ENCODE peak calls at places on chromosomes 6 and 20, in six cellular contexts. D is neural progenitor cell, J is pancreas, Z is brain microvascular endothelial cell, Q is GM12878, E is choroid plexus epithelial cell. I is an unnamed sample.

GRCh38 chr20:10498196-10498595 is 63.1 kb downstream of the SLX4IP start:
- DNase-seq in D (no peak), J (no peak), Z (no peak), Q (no peak), E (no peak), I (no peak)

GRCh38 chr20:18443841-18444240 is 23.0 kb downstream of the DZANK1 start:
- DNase-seq in D (no peak), J (no peak), Z (no peak), Q (no peak), E (peak; percentile 14), I (peak; percentile 8)

GRCh38 chr6:107965746-107966145 is 7.7 kb upstream of the SEC63 start:
- DNase-seq in D (no peak), J (no peak), Z (no peak), Q (no peak), E (peak; percentile 4), I (peak; percentile 6)

GRCh38 chr6:112321882-112322508 is 25.1 kb upstream of the RFPL4B start:
- DNase-seq in D (no peak), J (no peak), Z (no peak), Q (no peak), E (peak; percentile 58), I (peak; percentile 24)

GRCh38 chr20:18272451-18272850 is 15.9 kb upstream of the ZNF133 start:
- DNase-seq in D (no peak), J (no peak), Z (peak; percentile 29), Q (no peak), E (peak; percentile 46), I (peak; percentile 31)

GRCh38 chr20:32575227-32575581 is 9.9 kb downstream of the NOL4L start:
- DNase-seq in D (no peak), J (no peak), Z (no peak), Q (no peak), E (no peak), I (no peak)

GRCh38 chr6:51045548-51045947 is 226.9 kb downstream of the TFAP2B start:
- DNase-seq in D (no peak), J (no peak), Z (no peak), Q (no peak), E (no peak), I (no peak)

GRCh38 chr6:24183584-24183983 is 57.6 kb downstream of the NRSN1 start:
- DNase-seq in D (no peak), J (no peak), Z (no peak), Q (no peak), E (no peak), I (no peak)

GRCh38 chr6:97401533-97401932 is 118.5 kb upstream of the MMS22L start:
- DNase-seq in D (no peak), J (no peak), Z (peak; percentile 7), Q (no peak), E (peak; percentile 31), I (peak; percentile 86)

GRCh38 chr20:19747903-19748302 is 10.2 kb upstream of the RIN2 start:
- DNase-seq in D (no peak), J (no peak), Z (no peak), Q (no peak), E (no peak), I (no peak)

GRCh38 chr20:19745106-19745505 is 13.0 kb upstream of the RIN2 start:
- DNase-seq in D (no peak), J (no peak), Z (no peak), Q (no peak), E (no peak), I (no peak)

GRCh38 chr20:19748687-19749086 is 9.4 kb upstream of the RIN2 start:
- DNase-seq in D (no peak), J (no peak), Z (no peak), Q (no peak), E (no peak), I (no peak)

GRCh38 chr20:19745584-19745983 is 12.5 kb upstream of the RIN2 start:
- DNase-seq in D (no peak), J (no peak), Z (no peak), Q (no peak), E (no peak), I (no peak)

DNA sequence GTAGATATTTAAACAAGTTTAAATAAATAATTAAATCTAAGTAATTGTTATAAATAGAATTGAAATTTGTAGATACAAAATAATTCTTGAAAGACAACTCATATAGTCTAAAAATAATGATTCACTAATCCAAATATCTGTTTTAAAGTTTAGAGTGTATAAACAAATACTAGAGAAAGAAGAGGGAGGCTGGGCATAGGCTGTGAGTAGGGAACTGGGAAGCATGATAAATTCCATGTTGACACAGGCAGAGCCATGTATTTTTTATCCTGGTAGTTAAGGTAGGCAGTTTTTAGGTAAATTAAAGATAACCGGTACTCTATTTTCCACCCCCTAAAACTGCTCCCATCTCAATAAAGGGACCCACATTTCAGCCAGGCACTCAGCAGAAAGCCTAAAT is 11.7 kb upstream of the RIN2 start:
- DNase-seq in D (no peak), J (no peak), Z (no peak), Q (no peak), E (no peak), I (no peak)
- TF ChIP-seq CTCF in D (no peak), J (no peak), Z (no peak), Q (no peak), E (no peak), I (no peak)

DNA sequence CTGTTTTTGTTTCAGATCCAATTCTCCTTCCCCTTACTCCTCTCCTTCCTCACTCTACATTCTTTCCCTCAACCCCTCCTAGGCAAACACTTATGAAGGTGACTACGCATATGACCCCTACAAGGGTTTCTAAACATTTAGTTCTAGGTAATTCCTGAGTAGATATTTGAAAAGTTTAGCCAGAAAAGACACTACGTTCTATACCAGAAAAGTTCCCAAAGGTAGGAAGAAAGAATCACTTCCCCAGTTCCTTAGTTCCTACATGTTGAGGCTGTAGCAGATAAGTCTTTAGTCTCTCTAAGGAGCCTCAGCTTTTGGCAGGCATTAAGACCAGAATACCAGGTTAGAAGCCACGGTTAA is 11.6 kb downstream of the POU3F2 start:
- DNase-seq in D (no peak), J (no peak), Z (no peak), Q (no peak), E (no peak), I (no peak)
- H3K4me3 ChIP-seq in D (no peak overlapping the region), J (no peak overlapping the region), Z (no peak overlapping the region), Q (no peak overlapping the region), E (no peak overlapping the region), I (no peak overlapping the region)

DNA sequence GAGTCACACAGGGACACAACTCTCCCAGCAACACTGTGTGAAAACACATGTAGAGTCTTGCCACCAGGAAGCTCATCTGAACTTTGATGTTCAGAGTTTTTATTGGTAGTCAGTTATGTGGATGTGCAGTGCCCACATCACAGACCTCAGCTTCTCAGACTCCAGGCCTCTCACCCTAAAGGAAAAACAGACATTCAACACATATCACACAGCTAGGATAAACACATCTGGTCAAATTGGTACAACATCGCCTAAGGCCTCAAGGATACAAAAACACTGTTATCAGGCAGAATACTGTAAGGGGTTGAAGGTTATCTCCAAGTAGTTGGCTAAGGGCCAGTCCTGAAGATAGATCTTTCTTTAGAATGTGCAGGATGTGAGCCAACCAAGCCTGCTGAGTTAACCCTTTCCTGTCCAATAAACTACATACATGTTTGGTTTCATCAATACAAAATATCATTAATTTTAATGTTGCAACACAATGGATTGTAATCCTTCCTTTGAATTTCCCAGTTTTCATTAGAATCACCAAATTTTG is 308.4 kb upstream of the GJE1 start:
- DNase-seq in D (no peak), J (no peak), Z (peak; percentile 25), Q (no peak), E (peak; percentile 10), I (no peak)
- TF ChIP-seq CTCF in D (no peak), J (no peak), Z (no peak), Q (no peak), E (no peak), I (no peak)

GRCh38 chr20:43720007-43720406 is 6.8 kb downstream of the GTSF1L start:
- DNase-seq in D (no peak), J (no peak), Z (no peak), Q (no peak), E (no peak), I (no peak)

GRCh38 chr20:43716757-43717615 is 9.8 kb downstream of the GTSF1L start:
- DNase-seq in D (no peak), J (no peak), Z (no peak), Q (no peak), E (no peak), I (no peak)

GRCh38 chr20:43716123-43716522 is 10.7 kb downstream of the GTSF1L start:
- DNase-seq in D (no peak), J (no peak), Z (no peak), Q (no peak), E (no peak), I (no peak)

GRCh38 chr20:43715511-43715910 is 11.3 kb downstream of the GTSF1L start:
- DNase-seq in D (no peak), J (no peak), Z (no peak), Q (no peak), E (no peak), I (no peak)

DNA sequence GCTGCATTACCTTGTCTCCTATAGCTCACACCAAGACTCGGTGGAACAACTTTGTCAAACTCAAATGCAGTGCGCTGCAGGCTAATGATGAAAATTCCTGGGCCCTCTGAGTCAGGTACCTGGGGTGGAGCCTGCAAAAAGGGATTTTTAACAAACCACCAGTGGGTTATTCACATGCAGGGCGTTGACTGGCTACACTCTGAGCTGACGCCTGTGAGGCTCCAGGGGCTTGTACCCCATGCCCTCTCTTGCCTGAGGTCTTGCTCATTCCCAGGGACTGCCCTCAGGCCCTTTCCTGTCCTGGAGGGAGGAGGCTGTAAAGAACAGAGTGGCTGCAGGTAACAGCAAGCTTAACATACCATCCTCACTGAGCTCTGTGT is 9.2 kb downstream of the GTSF1L start:
- DNase-seq in D (no peak), J (no peak), Z (no peak), Q (no peak), E (no peak), I (no peak)
- H3K4me3 ChIP-seq in D (no peak overlapping the region), J (no peak overlapping the region), Z (no peak overlapping the region), Q (no peak overlapping the region), E (no peak overlapping the region), I (no peak overlapping the region)